ENCODE peak calls at places on chromosomes 2 and 18, in nine cellular contexts. One of them, this sample, is unnamed.

GRCh38 chr2:3325458-3326181 is 52.0 kb downstream of the EIPR1 start:
- DNase-seq in cerebellar cortex: no peak
- DNase-seq in mucosa of gallbladder: no peak
- DNase-seq in RWPE1: no peak
- DNase-seq in natural killer cell: no peak
- DNase-seq in amniotic stem cell: no peak
- DNase-seq in fibroblast of gingiva: no peak
- DNase-seq in HEK293T: no peak
- DNase-seq in HL-60: no peak
- DNase-seq in this sample: no peak

GRCh38 chr2:133415210-133415876 is 152.9 kb downstream of the NCKAP5 start:
- DNase-seq in fibroblast of gingiva: no peak
- DNase-seq in mucosa of gallbladder: no peak
- DNase-seq in RWPE1: no peak
- DNase-seq in natural killer cell: no peak
- DNase-seq in amniotic stem cell: no peak
- DNase-seq in cerebellar cortex: no peak
- DNase-seq in HL-60: no peak
- DNase-seq in HEK293T: no peak
- DNase-seq in this sample: no peak

GRCh38 chr2:113406114-113406513 is 31.4 kb upstream of the ZNG1B start:
- DNase-seq in amniotic stem cell: no peak
- DNase-seq in HEK293T: no peak
- DNase-seq in RWPE1: no peak
- DNase-seq in natural killer cell: no peak
- DNase-seq in HL-60: no peak
- DNase-seq in cerebellar cortex: no peak
- DNase-seq in fibroblast of gingiva: no peak
- DNase-seq in mucosa of gallbladder: no peak
- DNase-seq in this sample: no peak

GRCh38 chr18:36593001-36593400 is 235.8 kb downstream of the TPGS2 start:
- DNase-seq in fibroblast of gingiva: peak
- DNase-seq in HL-60: no peak
- DNase-seq in HEK293T: no peak
- DNase-seq in natural killer cell: no peak
- DNase-seq in cerebellar cortex: no peak
- DNase-seq in RWPE1: no peak
- DNase-seq in amniotic stem cell: no peak
- DNase-seq in mucosa of gallbladder: no peak
- DNase-seq in this sample: no peak

GRCh38 chr2:128236491-128237035 is 82.1 kb downstream of the HS6ST1 start:
- DNase-seq in amniotic stem cell: peak
- DNase-seq in cerebellar cortex: no peak
- DNase-seq in fibroblast of gingiva: peak
- DNase-seq in natural killer cell: no peak
- DNase-seq in HL-60: no peak
- DNase-seq in mucosa of gallbladder: no peak
- DNase-seq in RWPE1: peak
- DNase-seq in HEK293T: no peak
- DNase-seq in this sample: no peak

GRCh38 chr2:70549064-70549710 is 4.4 kb downstream of the TGFA start:
- DNase-seq in RWPE1: no peak
- DNase-seq in fibroblast of gingiva: no peak
- DNase-seq in HEK293T: peak
- DNase-seq in amniotic stem cell: no peak
- DNase-seq in natural killer cell: no peak
- DNase-seq in mucosa of gallbladder: no peak
- DNase-seq in cerebellar cortex: no peak
- DNase-seq in HL-60: no peak
- DNase-seq in this sample: no peak

GRCh38 chr2:62202019-62202722 is 6.3 kb downstream of the B3GNT2 start:
- DNase-seq in RWPE1: no peak
- DNase-seq in amniotic stem cell: no peak
- DNase-seq in mucosa of gallbladder: no peak
- DNase-seq in fibroblast of gingiva: no peak
- DNase-seq in natural killer cell: no peak
- DNase-seq in HEK293T: no peak
- DNase-seq in HL-60: no peak
- DNase-seq in cerebellar cortex: no peak
- DNase-seq in this sample: no peak

GRCh38 chr2:17788773-17789172 is 27.5 kb upstream of the MSGN1 start:
- DNase-seq in cerebellar cortex: no peak
- DNase-seq in HL-60: no peak
- DNase-seq in RWPE1: no peak
- DNase-seq in HEK293T: no peak
- DNase-seq in mucosa of gallbladder: no peak
- DNase-seq in natural killer cell: no peak
- DNase-seq in fibroblast of gingiva: no peak
- DNase-seq in amniotic stem cell: no peak
- DNase-seq in this sample: no peak

GRCh38 chr2:37984589-37984988 is 59.5 kb downstream of the RMDN2 start:
- DNase-seq in HL-60: no peak
- DNase-seq in mucosa of gallbladder: no peak
- DNase-seq in fibroblast of gingiva: peak
- DNase-seq in amniotic stem cell: no peak
- DNase-seq in cerebellar cortex: no peak
- DNase-seq in RWPE1: no peak
- DNase-seq in HEK293T: no peak
- DNase-seq in natural killer cell: no peak
- DNase-seq in this sample: no peak

GRCh38 chr2:212979046-212979612 is 172.3 kb downstream of the IKZF2 start:
- DNase-seq in natural killer cell: no peak
- DNase-seq in fibroblast of gingiva: no peak
- DNase-seq in HL-60: no peak
- DNase-seq in cerebellar cortex: no peak
- DNase-seq in HEK293T: no peak
- DNase-seq in RWPE1: no peak
- DNase-seq in mucosa of gallbladder: no peak
- DNase-seq in amniotic stem cell: no peak
- DNase-seq in this sample: no peak

GRCh38 chr2:119707117-119708087 is 28.4 kb downstream of the TMEM177 start:
- DNase-seq in natural killer cell: no peak
- DNase-seq in cerebellar cortex: peak
- DNase-seq in amniotic stem cell: no peak
- DNase-seq in RWPE1: no peak
- DNase-seq in HEK293T: no peak
- DNase-seq in HL-60: no peak
- DNase-seq in mucosa of gallbladder: no peak
- DNase-seq in fibroblast of gingiva: no peak
- DNase-seq in this sample: no peak

GRCh38 chr2:162506706-162507105 is 162.8 kb downstream of the GCA start:
- DNase-seq in HEK293T: no peak
- DNase-seq in HL-60: no peak
- DNase-seq in amniotic stem cell: no peak
- DNase-seq in RWPE1: no peak
- DNase-seq in mucosa of gallbladder: no peak
- DNase-seq in natural killer cell: no peak
- DNase-seq in fibroblast of gingiva: no peak
- DNase-seq in cerebellar cortex: no peak
- DNase-seq in this sample: no peak

GRCh38 chr2:47512581-47513083 is 109.7 kb downstream of the MSH2 start:
- DNase-seq in amniotic stem cell: no peak
- DNase-seq in mucosa of gallbladder: no peak
- DNase-seq in RWPE1: peak
- DNase-seq in HL-60: peak
- DNase-seq in cerebellar cortex: peak
- DNase-seq in fibroblast of gingiva: no peak
- DNase-seq in HEK293T: peak
- DNase-seq in natural killer cell: no peak
- DNase-seq in this sample: no peak

GRCh38 chr2:121293450-121294325 is 8.7 kb upstream of the TFCP2L1 start:
- DNase-seq in HL-60: no peak
- DNase-seq in fibroblast of gingiva: no peak
- DNase-seq in mucosa of gallbladder: peak
- DNase-seq in cerebellar cortex: no peak
- DNase-seq in HEK293T: no peak
- DNase-seq in natural killer cell: no peak
- DNase-seq in amniotic stem cell: no peak
- DNase-seq in RWPE1: no peak
- DNase-seq in this sample: no peak

This sample was measured in A549.